ENCODE peak calls at places on chromosomes 6 and 20, in four cellular contexts. U, S, C and Y are unnamed samples.

GRCh38 chr6:3568396-3569082 is 111.7 kb upstream of the SLC22A23 start:
- DNase-seq in S (peak), C (no peak), U (peak), Y (peak)

GRCh38 chr6:84645563-84646266 is 118.7 kb downstream of the TBX18 start:
- DNase-seq in S (no peak), C (no peak), U (no peak), Y (no peak)

GRCh38 chr6:138509371-138509770 is 10.1 kb upstream of the NHSL1 start:
- DNase-seq in S (peak), C (no peak), U (peak), Y (peak)

GRCh38 chr6:7669742-7670141 is 56.2 kb upstream of the BMP6 start:
- DNase-seq in C (no peak), S (no peak), U (no peak), Y (no peak)

GRCh38 chr6:134446901-134447300 is 129.0 kb upstream of the SGK1 start:
- DNase-seq in U (no peak), S (no peak), C (no peak), Y (no peak)

GRCh38 chr20:35503841-35504460 is 25.5 kb downstream of the C20orf173 start:
- DNase-seq in C (no peak), S (no peak), U (no peak), Y (no peak)

GRCh38 chr6:36095497-36096391 is 34.6 kb upstream of the MAPK13 start:
- DNase-seq in S (peak), U (no peak), C (no peak), Y (peak)

GRCh38 chr6:102553214-102553613 is 1159.7 kb downstream of the GRIK2 start:
- DNase-seq in U (no peak), S (no peak), C (no peak), Y (no peak)

GRCh38 chr6:90098025-90098474 is 198.6 kb downstream of the BACH2 start:
- DNase-seq in C (no peak), U (no peak), S (no peak), Y (no peak)

GRCh38 chr20:62850333-62850974 is 11.2 kb downstream of the TCFL5 start:
- DNase-seq in C (no peak), S (no peak), U (no peak), Y (no peak)

GRCh38 chr6:10756085-10756484 is 8.5 kb downstream of the TMEM14B start:
- DNase-seq in U (no peak), S (no peak), C (no peak), Y (no peak)

GRCh38 chr6:84554069-84554468 is 210.3 kb downstream of the TBX18 start:
- DNase-seq in S (no peak), U (no peak), C (no peak), Y (no peak)

GRCh38 chr6:169250660-169251059 is 3.0 kb downstream of the THBS2 start:
- DNase-seq in U (no peak), C (no peak), S (no peak), Y (peak)

GRCh38 chr6:35725721-35726438 is 11.0 kb upstream of the ARMC12 start:
- DNase-seq in U (no peak), S (peak), C (no peak), Y (peak)

GRCh38 chr6:44271406-44271723 is 1.1 kb downstream of the TMEM151B start:
- DNase-seq in S (no peak), C (no peak), U (no peak), Y (no peak)

GRCh38 chr6:163646133-163646532 is 231.6 kb downstream of the QKI start:
- DNase-seq in S (no peak), U (no peak), C (no peak), Y (no peak)

GRCh38 chr6:147738516-147739187 is 230.2 kb downstream of the SAMD5 start:
- DNase-seq in S (no peak), U (no peak), C (no peak), Y (no peak)

GRCh38 chr20:58816957-58817651 is 33.6 kb downstream of the GNAS-AS1 start:
- DNase-seq in U (no peak), C (no peak), S (no peak), Y (no peak)

GRCh38 chr6:4907602-4908001 is 96.2 kb downstream of the RPP40 start:
- DNase-seq in S (no peak), C (no peak), U (no peak), Y (no peak)

GRCh38 chr20:59961423-59961822 is 3.2 kb downstream of the CDH26 start:
- DNase-seq in C (no peak), S (no peak), U (no peak), Y (no peak)

GRCh38 chr6:43669050-43669921 is 18.3 kb downstream of the MRPS18A start:
- DNase-seq in U (peak), C (no peak), S (no peak), Y (no peak)

GRCh38 chr20:1471242-1471641 is 4.6 kb upstream of the NSFL1C start:
- DNase-seq in U (no peak), C (no peak), S (no peak), Y (no peak)

GRCh38 chr20:1469925-1470571 is 3.4 kb upstream of the NSFL1C start:
- DNase-seq in U (peak), C (peak), S (peak), Y (peak)

GRCh38 chr20:1467355-1468116 is 887 bp upstream of the NSFL1C start:
- DNase-seq in S (peak), C (no peak), U (peak), Y (no peak)

GRCh38 chr20:1468117-1468624 is 1.5 kb upstream of the NSFL1C start:
- DNase-seq in S (no peak), C (no peak), U (no peak), Y (no peak)

DNA sequence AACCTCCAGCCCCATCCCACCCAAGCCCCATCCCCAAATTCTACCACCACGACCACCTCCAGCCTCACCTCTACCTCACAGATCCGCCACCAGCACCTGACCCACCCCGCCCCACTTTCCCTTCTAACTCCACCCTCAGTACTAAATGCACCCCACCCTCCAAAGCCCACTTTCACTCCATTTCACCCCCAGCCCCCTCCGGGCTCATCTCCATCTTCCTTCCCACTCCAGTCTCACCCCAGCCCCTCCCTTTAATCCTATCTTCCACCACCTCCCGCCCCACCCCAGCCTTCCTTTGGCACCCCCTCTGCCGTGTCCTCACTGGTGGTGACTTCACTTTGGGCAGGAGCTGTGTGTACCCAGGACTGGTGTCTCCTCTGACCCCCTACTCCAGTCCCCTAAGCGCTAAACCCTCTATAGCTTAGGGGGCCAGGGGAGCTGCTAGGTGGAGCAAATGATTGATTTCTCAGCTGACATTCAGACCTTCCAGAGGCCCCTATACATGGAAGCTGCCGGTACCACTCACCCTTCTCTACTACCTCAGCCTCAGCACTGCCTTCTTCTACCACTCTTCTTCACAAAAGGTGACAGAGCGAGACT is 2.8 kb upstream of the NSFL1C start:
- DNase-seq in C (no peak), S (no peak), U (no peak), Y (peak)
- TF ChIP-seq PBX3 in C (no peak), S (no peak), U (no peak), Y (no peak)

DNA sequence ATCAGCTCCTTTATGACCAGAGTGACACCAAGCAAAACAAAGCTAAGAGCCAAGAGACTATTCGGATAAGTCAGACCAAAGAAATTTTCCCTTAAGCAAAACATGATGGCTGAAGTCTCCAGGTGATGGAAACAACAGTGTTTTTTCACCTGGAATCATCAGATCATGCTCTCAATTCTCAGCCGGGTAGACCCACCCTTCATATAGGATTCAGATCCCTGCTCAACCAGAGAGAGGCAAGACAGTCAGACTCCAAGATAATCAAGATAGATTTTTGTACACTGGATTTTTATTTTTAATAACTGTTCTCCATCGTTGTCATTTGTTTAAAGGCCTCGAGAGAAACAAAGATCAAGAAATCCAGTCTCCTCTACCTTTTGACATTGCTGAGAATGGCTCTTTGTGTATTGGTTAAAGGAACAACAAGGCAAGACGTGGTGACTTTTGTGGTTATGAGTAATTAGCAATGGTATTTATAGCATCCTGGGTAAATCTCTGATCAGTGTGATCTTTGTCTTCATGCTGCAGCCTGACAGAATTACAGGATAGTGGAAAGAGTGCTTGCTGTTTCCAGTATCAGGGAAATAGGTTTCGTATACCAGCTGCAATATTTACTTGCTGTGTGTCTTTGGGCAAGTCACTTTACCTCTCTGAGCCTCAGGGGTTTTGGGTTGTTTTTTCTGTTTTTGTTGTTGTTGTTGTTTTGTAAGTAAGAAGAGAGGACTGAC is 29.9 kb downstream of the ID4 start:
- DNase-seq in S (peak), U (no peak), C (no peak), Y (no peak)
- TF ChIP-seq PBX3 in S (no peak), U (peak), C (no peak), Y (no peak)

GRCh38 chr20:1861996-1862664 is 33.1 kb upstream of the SIRPA start:
- DNase-seq in S (no peak), C (no peak), U (no peak), Y (no peak)

GRCh38 chr20:1860446-1860845 is 34.8 kb upstream of the SIRPA start:
- DNase-seq in U (no peak), S (no peak), C (no peak), Y (no peak)

GRCh38 chr20:1863296-1863695 is 31.9 kb upstream of the SIRPA start:
- DNase-seq in U (no peak), S (no peak), C (no peak), Y (no peak)

GRCh38 chr20:1862665-1863059 is 32.5 kb upstream of the SIRPA start:
- DNase-seq in S (no peak), C (no peak), U (no peak), Y (no peak)

DNA sequence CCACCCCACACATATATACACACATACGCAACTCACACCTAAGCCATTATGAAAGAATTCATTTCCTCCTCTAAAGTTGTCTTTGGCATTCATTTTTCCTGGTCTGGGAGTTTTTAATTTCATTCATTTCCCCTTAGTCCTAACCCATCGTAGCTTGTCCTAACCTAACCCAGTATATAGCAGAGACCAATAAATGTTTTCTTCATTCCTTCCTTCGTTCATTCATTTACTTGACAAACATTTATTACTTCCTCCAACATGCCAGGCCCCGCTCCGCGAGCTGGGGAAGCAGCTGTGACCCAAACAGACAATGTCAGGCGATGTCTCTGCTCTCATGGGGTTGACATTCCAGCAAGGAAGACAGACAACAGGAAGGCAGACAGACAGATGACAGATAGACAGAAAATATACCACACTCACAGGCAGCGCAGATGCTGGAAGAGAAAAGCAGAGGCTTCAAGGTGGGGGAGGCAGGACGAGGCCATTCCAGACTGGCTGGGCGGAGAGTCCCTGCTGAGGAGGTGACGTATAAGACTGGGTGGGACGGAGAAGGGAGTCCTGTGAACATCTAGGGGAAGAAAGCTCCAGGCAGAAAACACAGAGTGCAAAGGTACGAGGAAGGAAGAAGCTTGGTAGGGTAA is 33.7 kb upstream of the SIRPA start:
- DNase-seq in U (no peak), S (no peak), C (no peak), Y (no peak)
- TF ChIP-seq PBX3 in U (no peak), S (no peak), C (no peak), Y (no peak)

GRCh38 chr6:116386581-116387299 is 16.0 kb downstream of the DSE start:
- DNase-seq in U (no peak), S (no peak), C (no peak), Y (peak)
- TF ChIP-seq PBX3 in U (peak), S (no peak), C (no peak), Y (no peak)